ENCODE peak calls at places on chromosomes 12 and 14, in ten cellular contexts. R, X, F, W, K, T, N, G, E and U are unnamed samples.

GRCh38 chr12:54018608-54018984 is 9.6 kb upstream of the HOXC6 start:
- DNase-seq in W (peak; percentile 64), X (no peak), G (peak; percentile 54), K (peak; percentile 79), F (no peak), T (peak; percentile 81), R (no peak), E (no peak), N (no peak), U (no peak)

GRCh38 chr14:85010186-85010585 is 519.8 kb upstream of the FLRT2 start:
- DNase-seq in K (no peak), N (no peak), G (peak; percentile 4), E (no peak), T (no peak), W (no peak), X (no peak), R (no peak), F (no peak), U (no peak)

GRCh38 chr12:65685514-65685913 is 138.8 kb upstream of the HMGA2 start:
- DNase-seq in X (peak; percentile 32), G (peak; percentile 48), N (no peak), F (no peak), K (no peak), R (no peak), W (no peak), T (no peak), E (no peak), U (no peak)

GRCh38 chr14:67934087-67934486 is 114.5 kb downstream of the RAD51B start:
- DNase-seq in F (peak; percentile 27), W (no peak), R (no peak), G (peak; percentile 68), E (no peak), T (peak; percentile 75), K (peak; percentile 40), N (peak; percentile 63), X (peak; percentile 89), U (peak; percentile 18)

GRCh38 chr14:65206448-65207096 is 104.3 kb upstream of the MAX start:
- DNase-seq in R (no peak), T (no peak), F (no peak), X (no peak), K (no peak), E (no peak), G (peak; percentile 80), N (no peak), W (no peak), U (no peak)

GRCh38 chr12:55818140-55818728 is 393 bp downstream of the ORMDL2 start:
- DNase-seq in T (no peak), R (no peak), N (no peak), G (no peak), X (no peak), E (no peak), W (no peak), K (no peak), F (no peak), U (no peak)

GRCh38 chr12:46959484-46959883 is 119.9 kb upstream of the PCED1B start:
- DNase-seq in G (peak; percentile 83), R (no peak), T (no peak), F (no peak), W (no peak), E (no peak), N (no peak), X (peak; percentile 76), K (no peak), U (no peak)

GRCh38 chr14:60775296-60775695 is 40.7 kb downstream of the MNAT1 start:
- DNase-seq in W (no peak), N (no peak), F (no peak), E (no peak), T (no peak), R (no peak), K (no peak), X (no peak), G (peak; percentile 54), U (no peak)

GRCh38 chr12:103930787-103931536 is 752 bp downstream of the HSP90B1 start:
- DNase-seq in W (no peak), T (no peak), K (peak; percentile 70), N (peak; percentile 44), F (peak; percentile 49), E (peak; percentile 59), R (no peak), G (peak; percentile 34), X (peak; percentile 42), U (peak; percentile 51)

GRCh38 chr12:81520064-81520945 is 238.8 kb downstream of the PPFIA2 start:
- DNase-seq in K (no peak), N (no peak), R (no peak), T (no peak), F (no peak), E (no peak), W (no peak), G (peak; percentile 4), X (no peak), U (no peak)

GRCh38 chr12:82225871-82226270 is 132.3 kb downstream of the CCDC59 start:
- DNase-seq in K (no peak), T (peak; percentile 60), F (no peak), G (no peak), E (no peak), W (no peak), R (no peak), X (no peak), N (no peak), U (no peak)

GRCh38 chr12:111368291-111368683 is 608 bp downstream of the PHETA1 start:
- DNase-seq in K (peak; percentile 23), R (no peak), T (peak; percentile 72), G (no peak), E (peak; percentile 60), W (no peak), N (no peak), F (no peak), X (no peak), U (peak; percentile 58)

DNA sequence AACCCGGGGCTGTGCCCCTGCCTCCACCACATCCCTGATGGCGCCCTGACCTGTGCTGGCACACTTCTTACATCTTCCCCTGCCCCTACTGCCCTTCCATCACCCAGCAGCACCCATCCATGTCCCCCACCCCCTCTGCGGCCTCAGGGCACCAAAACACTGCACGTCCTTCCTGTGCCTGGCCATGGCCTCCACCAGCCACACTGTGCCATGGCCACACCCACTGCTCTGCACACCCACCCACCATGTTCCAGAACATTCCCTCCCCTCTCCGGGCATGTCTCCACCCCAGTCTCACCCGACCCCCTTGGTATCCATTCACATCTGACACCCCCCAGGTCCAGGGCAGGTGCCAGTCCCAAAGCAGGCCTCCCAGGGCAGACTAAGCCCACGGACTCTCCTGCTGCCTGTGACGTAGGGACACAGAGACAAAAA is 24.3 kb downstream of the JAG2 start:
- DNase-seq in K (no peak), R (no peak), F (peak; percentile 10), X (no peak), T (no peak), W (peak; percentile 44), E (no peak), G (no peak), N (no peak), U (peak; percentile 5)
- H3K9me3 ChIP-seq in K (no peaks in the 10 kb centered on the region), R (peaks cover 8% of the 10 kb centered on the region), F (peaks cover 12% of the 10 kb centered on the region), X (peaks cover 17% of the 10 kb centered on the region), T (peaks cover 7% of the 10 kb centered on the region), W (peaks cover 5% of the 10 kb centered on the region), E (peaks cover 4% of the 10 kb centered on the region), G (peaks cover 11% of the 10 kb centered on the region), N (peaks cover 6% of the 10 kb centered on the region), U (peaks cover 9% of the 10 kb centered on the region)

GRCh38 chr14:69632154-69632553 is 20.8 kb downstream of the SUSD6 start:
- DNase-seq in X (no peak), E (no peak), G (no peak), R (no peak), K (no peak), W (no peak), T (peak; percentile 78), F (no peak), N (no peak), U (no peak)

GRCh38 chr14:69631509-69631908 is 20.1 kb downstream of the SUSD6 start:
- DNase-seq in F (no peak), T (no peak), R (no peak), K (no peak), N (no peak), X (no peak), E (no peak), W (no peak), G (no peak), U (no peak)

GRCh38 chr14:69634871-69635270 is 23.5 kb downstream of the SUSD6 start:
- DNase-seq in R (no peak), F (no peak), K (no peak), G (no peak), T (no peak), N (no peak), E (no peak), W (no peak), X (no peak), U (no peak)

GRCh38 chr14:69632752-69633151 is 21.4 kb downstream of the SUSD6 start:
- DNase-seq in R (no peak), T (no peak), E (no peak), K (no peak), W (no peak), G (no peak), N (no peak), X (no peak), F (no peak), U (no peak)

DNA sequence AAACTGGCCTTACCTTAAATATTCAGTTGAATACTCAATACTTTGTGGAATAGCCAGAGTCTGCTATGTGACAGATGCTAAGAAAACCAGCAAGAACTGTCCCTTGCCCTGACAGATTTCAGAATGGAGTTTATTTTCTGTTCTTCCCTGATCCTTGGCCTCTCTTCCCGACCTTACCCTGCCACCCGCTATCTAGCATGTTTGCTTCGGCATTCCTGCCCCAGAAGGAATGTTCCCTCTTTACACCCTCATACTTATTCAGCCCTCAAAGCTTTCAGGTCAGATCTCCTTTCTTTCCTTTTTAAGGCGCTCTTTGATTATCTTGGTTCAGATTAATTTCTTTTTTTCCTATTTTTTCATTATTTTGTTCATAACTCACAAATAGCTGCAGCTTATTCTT is 21.8 kb downstream of the SUSD6 start:
- DNase-seq in G (no peak), N (no peak), R (no peak), F (no peak), K (no peak), X (no peak), T (no peak), E (no peak), W (no peak), U (no peak)
- H3K4me1 ChIP-seq in G (peaks cover 51% of the 10 kb centered on the region), N (peaks cover 23% of the 10 kb centered on the region), R (peaks cover 45% of the 10 kb centered on the region), F (peaks cover 100% of the 10 kb centered on the region), K (peaks cover 45% of the 10 kb centered on the region), X (peaks cover 17% of the 10 kb centered on the region), T (peaks cover 19% of the 10 kb centered on the region), E (peaks cover 7% of the 10 kb centered on the region), W (peaks cover 22% of the 10 kb centered on the region), U (peaks cover 85% of the 10 kb centered on the region)

GRCh38 chr12:132926417-132926833 is 29.7 kb downstream of the ZNF605 start:
- DNase-seq in R (no peak), T (no peak), W (peak; percentile 22), F (no peak), E (no peak), G (no peak), K (no peak), N (no peak), X (no peak), U (no peak)
- H3K9me3 ChIP-seq in R (peaks cover 77% of the 10 kb centered on the region), T (peaks cover 95% of the 10 kb centered on the region), W (peaks cover 77% of the 10 kb centered on the region), F (peaks cover 99% of the 10 kb centered on the region), E (peaks cover 36% of the 10 kb centered on the region), G (peaks cover 79% of the 10 kb centered on the region), K (no peaks in the 10 kb centered on the region), N (peaks cover 74% of the 10 kb centered on the region), X (peaks cover 98% of the 10 kb centered on the region), U (peaks cover 99% of the 10 kb centered on the region)

DNA sequence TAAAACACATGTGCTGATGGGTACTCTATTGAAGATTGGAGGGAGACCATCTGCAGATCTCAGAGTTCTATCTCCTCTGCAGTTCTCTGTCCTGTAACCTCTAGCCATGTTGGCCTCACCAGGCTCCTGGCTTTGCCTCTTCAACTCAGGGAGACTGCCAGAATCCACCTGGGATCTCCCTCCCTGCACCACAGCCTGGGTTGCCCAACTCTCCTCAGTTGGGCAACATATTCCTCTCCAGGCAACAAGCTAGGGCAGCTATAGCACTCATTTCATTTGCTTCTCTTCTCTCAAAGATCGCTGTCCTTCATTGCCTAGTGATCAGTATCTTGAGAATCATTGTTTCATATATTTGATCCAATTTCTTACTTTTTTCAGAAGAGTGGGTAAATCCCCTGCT is 28.8 kb downstream of the CKAP4 start:
- DNase-seq in K (no peak), G (no peak), R (no peak), E (no peak), W (no peak), F (no peak), T (peak; percentile 18), N (no peak), X (no peak), U (no peak)
- H3K4me1 ChIP-seq in K (peaks cover 16% of the 10 kb centered on the region), G (no peaks in the 10 kb centered on the region), R (no peaks in the 10 kb centered on the region), E (peaks cover 4% of the 10 kb centered on the region), W (no peaks in the 10 kb centered on the region), F (no peaks in the 10 kb centered on the region), T (no peaks in the 10 kb centered on the region), N (no peaks in the 10 kb centered on the region), X (no peaks in the 10 kb centered on the region), U (no peaks in the 10 kb centered on the region)